ENCODE peak calls at places on chromosomes 12 and 14, in five cellular contexts. P is GM12878; N is stimulated activated CD8-positive, alpha-beta memory T cell treated with anti-CD3 and anti-CD28 coated beads, Interleukin-15, amount 100 ng/mL, for 24 hours; X is epithelial cell of esophagus; R is cardiac fibroblast. Q is an unnamed sample.

GRCh38 chr12:53603804-53604203 is 22.4 kb downstream of the ATF7 start:
- DNase-seq in P (no peak), N (no peak), X (peak; percentile 53), R (no peak), Q (no peak)

GRCh38 chr14:63045234-63045611 is at the start of gene KCNH5:
- DNase-seq in P (no peak), N (no peak), X (peak; percentile 45), R (peak; percentile 41), Q (peak; percentile 91)

GRCh38 chr14:93926209-93926872 is 803 bp upstream of the FAM181A start:
- DNase-seq in P (no peak), N (no peak), X (no peak), R (no peak), Q (no peak)

GRCh38 chr12:128794661-128795529 is 28.9 kb downstream of the SLC15A4 start:
- DNase-seq in P (no peak), N (no peak), X (no peak), R (no peak), Q (no peak)

GRCh38 chr14:88948199-88948598 is 123.7 kb downstream of the TTC8 start:
- DNase-seq in P (no peak), N (no peak), X (no peak), R (peak; percentile 6), Q (no peak)

GRCh38 chr14:76420827-76421226 is 44.9 kb downstream of the ESRRB start:
- DNase-seq in P (no peak), N (no peak), X (no peak), R (no peak), Q (no peak)

GRCh38 chr12:49296836-49297694 is 2.1 kb downstream of the PRPH start:
- DNase-seq in P (no peak), N (no peak), X (peak; percentile 46), R (no peak), Q (peak; percentile 95)

GRCh38 chr14:76546426-76547221 is 170.7 kb downstream of the ESRRB start:
- DNase-seq in P (no peak), N (no peak), X (peak; percentile 63), R (no peak), Q (peak; percentile 78)

GRCh38 chr14:64337901-64338615 is 43.9 kb upstream of the ESR2 start:
- DNase-seq in P (no peak), N (no peak), X (peak; percentile 65), R (peak; percentile 57), Q (peak; percentile 68)

GRCh38 chr12:131103614-131104463 is 150.1 kb downstream of the ADGRD1 start:
- DNase-seq in P (no peak), N (no peak), X (no peak), R (no peak), Q (peak; percentile 40)

GRCh38 chr12:108683906-108684556 is 47.3 kb downstream of the CORO1C start:
- DNase-seq in P (no peak), N (no peak), X (no peak), R (no peak), Q (no peak)

GRCh38 chr12:1419849-1420371 is 174.5 kb downstream of the FBXL14 start:
- DNase-seq in P (no peak), N (no peak), X (no peak), R (no peak), Q (no peak)

GRCh38 chr12:38736821-38737220 is 168.6 kb downstream of the CPNE8 start:
- DNase-seq in P (no peak), N (no peak), X (no peak), R (peak; percentile 53), Q (no peak)

Q was measured in H9.